ENCODE peak calls at places on chromosomes 2 and 18, in eight cellular contexts. One of them, this sample, is unnamed.

GRCh38 chr2:132547089-132547687 is 122.8 kb downstream of the LYPD1 start:
- DNase-seq in fibroblast of the conjunctiva: peak
- DNase-seq in cardiac fibroblast: peak
- DNase-seq in AG08396: peak
- DNase-seq in anterior cingulate cortex: peak
- DNase-seq in lower leg skin: peak
- DNase-seq in upper lobe of right lung: no peak
- DNase-seq in HEK293T: peak
- DNase-seq in this sample: peak

GRCh38 chr2:230758566-230759480 is 46.2 kb downstream of the CAB39 start:
- DNase-seq in fibroblast of the conjunctiva: peak
- DNase-seq in cardiac fibroblast: peak
- DNase-seq in AG08396: peak
- DNase-seq in anterior cingulate cortex: no peak
- DNase-seq in lower leg skin: no peak
- DNase-seq in upper lobe of right lung: no peak
- DNase-seq in HEK293T: no peak
- DNase-seq in this sample: peak

GRCh38 chr2:33924770-33925169 is 325.7 kb upstream of the FAM98A start:
- DNase-seq in fibroblast of the conjunctiva: no peak
- DNase-seq in cardiac fibroblast: no peak
- DNase-seq in AG08396: no peak
- DNase-seq in anterior cingulate cortex: no peak
- DNase-seq in lower leg skin: no peak
- DNase-seq in upper lobe of right lung: no peak
- DNase-seq in HEK293T: no peak
- DNase-seq in this sample: no peak

GRCh38 chr2:5409925-5410360 is 282.2 kb upstream of the SOX11 start:
- DNase-seq in fibroblast of the conjunctiva: no peak
- DNase-seq in cardiac fibroblast: no peak
- DNase-seq in AG08396: no peak
- DNase-seq in anterior cingulate cortex: no peak
- DNase-seq in lower leg skin: no peak
- DNase-seq in upper lobe of right lung: no peak
- DNase-seq in HEK293T: no peak
- DNase-seq in this sample: no peak

GRCh38 chr2:203730076-203730729 is 23.8 kb downstream of the CD28 start:
- DNase-seq in fibroblast of the conjunctiva: no peak
- DNase-seq in cardiac fibroblast: peak
- DNase-seq in AG08396: peak
- DNase-seq in anterior cingulate cortex: no peak
- DNase-seq in lower leg skin: no peak
- DNase-seq in upper lobe of right lung: no peak
- DNase-seq in HEK293T: no peak
- DNase-seq in this sample: peak

GRCh38 chr2:133438026-133438425 is 130.2 kb downstream of the NCKAP5 start:
- DNase-seq in fibroblast of the conjunctiva: no peak
- DNase-seq in cardiac fibroblast: no peak
- DNase-seq in AG08396: no peak
- DNase-seq in anterior cingulate cortex: no peak
- DNase-seq in lower leg skin: no peak
- DNase-seq in upper lobe of right lung: no peak
- DNase-seq in HEK293T: no peak
- DNase-seq in this sample: no peak

GRCh38 chr2:215727507-215728503 is 285.5 kb downstream of the MREG start:
- DNase-seq in fibroblast of the conjunctiva: peak
- DNase-seq in cardiac fibroblast: peak
- DNase-seq in AG08396: no peak
- DNase-seq in anterior cingulate cortex: no peak
- DNase-seq in lower leg skin: no peak
- DNase-seq in upper lobe of right lung: no peak
- DNase-seq in HEK293T: no peak
- DNase-seq in this sample: peak

GRCh38 chr2:164314148-164314547 is 307.1 kb downstream of the GRB14 start:
- DNase-seq in fibroblast of the conjunctiva: no peak
- DNase-seq in cardiac fibroblast: peak
- DNase-seq in AG08396: peak
- DNase-seq in anterior cingulate cortex: no peak
- DNase-seq in lower leg skin: no peak
- DNase-seq in upper lobe of right lung: no peak
- DNase-seq in HEK293T: peak
- DNase-seq in this sample: peak

GRCh38 chr2:128008089-128008672 is 19.7 kb downstream of the SAP130 start:
- DNase-seq in fibroblast of the conjunctiva: no peak
- DNase-seq in cardiac fibroblast: no peak
- DNase-seq in AG08396: no peak
- DNase-seq in anterior cingulate cortex: no peak
- DNase-seq in lower leg skin: no peak
- DNase-seq in upper lobe of right lung: no peak
- DNase-seq in HEK293T: no peak
- DNase-seq in this sample: no peak

GRCh38 chr2:107437265-107437664 is 389.4 kb upstream of the RGPD4 start:
- DNase-seq in fibroblast of the conjunctiva: no peak
- DNase-seq in cardiac fibroblast: no peak
- DNase-seq in AG08396: no peak
- DNase-seq in anterior cingulate cortex: no peak
- DNase-seq in lower leg skin: no peak
- DNase-seq in upper lobe of right lung: no peak
- DNase-seq in HEK293T: no peak
- DNase-seq in this sample: no peak

GRCh38 chr2:41267929-41268659 is 779.7 kb upstream of the PKDCC start:
- DNase-seq in fibroblast of the conjunctiva: no peak
- DNase-seq in cardiac fibroblast: no peak
- DNase-seq in AG08396: no peak
- DNase-seq in anterior cingulate cortex: no peak
- DNase-seq in lower leg skin: no peak
- DNase-seq in upper lobe of right lung: no peak
- DNase-seq in HEK293T: no peak
- DNase-seq in this sample: no peak

GRCh38 chr2:241051578-241052487 is 50.3 kb downstream of the MTERF4 start:
- DNase-seq in fibroblast of the conjunctiva: no peak
- DNase-seq in cardiac fibroblast: no peak
- DNase-seq in AG08396: no peak
- DNase-seq in anterior cingulate cortex: no peak
- DNase-seq in lower leg skin: peak
- DNase-seq in upper lobe of right lung: no peak
- DNase-seq in HEK293T: no peak
- DNase-seq in this sample: no peak

GRCh38 chr2:24026233-24026632 is 16.3 kb downstream of the MFSD2B start:
- DNase-seq in fibroblast of the conjunctiva: no peak
- DNase-seq in cardiac fibroblast: no peak
- DNase-seq in AG08396: no peak
- DNase-seq in anterior cingulate cortex: no peak
- DNase-seq in lower leg skin: no peak
- DNase-seq in upper lobe of right lung: no peak
- DNase-seq in HEK293T: no peak
- DNase-seq in this sample: no peak

GRCh38 chr2:147026664-147027278 is 818.1 kb upstream of the ACVR2A start:
- DNase-seq in fibroblast of the conjunctiva: no peak
- DNase-seq in cardiac fibroblast: peak
- DNase-seq in AG08396: peak
- DNase-seq in anterior cingulate cortex: no peak
- DNase-seq in lower leg skin: no peak
- DNase-seq in upper lobe of right lung: no peak
- DNase-seq in HEK293T: no peak
- DNase-seq in this sample: peak

GRCh38 chr2:166211079-166211478 is 83.3 kb upstream of the SCN1A start:
- DNase-seq in fibroblast of the conjunctiva: no peak
- DNase-seq in cardiac fibroblast: no peak
- DNase-seq in AG08396: no peak
- DNase-seq in anterior cingulate cortex: no peak
- DNase-seq in lower leg skin: no peak
- DNase-seq in upper lobe of right lung: no peak
- DNase-seq in HEK293T: no peak
- DNase-seq in this sample: no peak

GRCh38 chr2:68452168-68452890 is 14.8 kb downstream of the FBXO48 start:
- DNase-seq in fibroblast of the conjunctiva: no peak
- DNase-seq in cardiac fibroblast: no peak
- DNase-seq in AG08396: no peak
- DNase-seq in anterior cingulate cortex: no peak
- DNase-seq in lower leg skin: no peak
- DNase-seq in upper lobe of right lung: no peak
- DNase-seq in HEK293T: no peak
- DNase-seq in this sample: no peak

GRCh38 chr2:10331033-10331701 is 28.5 kb downstream of the HPCAL1 start:
- DNase-seq in fibroblast of the conjunctiva: peak
- DNase-seq in cardiac fibroblast: peak
- DNase-seq in AG08396: no peak
- DNase-seq in anterior cingulate cortex: no peak
- DNase-seq in lower leg skin: no peak
- DNase-seq in upper lobe of right lung: peak
- DNase-seq in HEK293T: no peak
- DNase-seq in this sample: peak

GRCh38 chr18:24342347-24342746 is 55.3 kb downstream of the OSBPL1A start:
- DNase-seq in fibroblast of the conjunctiva: no peak
- DNase-seq in cardiac fibroblast: peak
- DNase-seq in AG08396: no peak
- DNase-seq in anterior cingulate cortex: no peak
- DNase-seq in lower leg skin: no peak
- DNase-seq in upper lobe of right lung: no peak
- DNase-seq in HEK293T: no peak
- DNase-seq in this sample: peak

GRCh38 chr2:42795275-42795674 is 2.9 kb upstream of the HAAO start:
- DNase-seq in fibroblast of the conjunctiva: no peak
- DNase-seq in cardiac fibroblast: no peak
- DNase-seq in AG08396: no peak
- DNase-seq in anterior cingulate cortex: no peak
- DNase-seq in lower leg skin: no peak
- DNase-seq in upper lobe of right lung: no peak
- DNase-seq in HEK293T: no peak
- DNase-seq in this sample: no peak

GRCh38 chr2:230657462-230657861 is 55.2 kb upstream of the CAB39 start:
- DNase-seq in fibroblast of the conjunctiva: no peak
- DNase-seq in cardiac fibroblast: no peak
- DNase-seq in AG08396: no peak
- DNase-seq in anterior cingulate cortex: no peak
- DNase-seq in lower leg skin: no peak
- DNase-seq in upper lobe of right lung: no peak
- DNase-seq in HEK293T: no peak
- DNase-seq in this sample: no peak

GRCh38 chr18:75141166-75141565 is 67.8 kb downstream of the PTGR3 start:
- DNase-seq in fibroblast of the conjunctiva: no peak
- DNase-seq in cardiac fibroblast: no peak
- DNase-seq in AG08396: no peak
- DNase-seq in anterior cingulate cortex: no peak
- DNase-seq in lower leg skin: no peak
- DNase-seq in upper lobe of right lung: no peak
- DNase-seq in HEK293T: no peak
- DNase-seq in this sample: no peak

GRCh38 chr2:10497797-10498251 is 49.7 kb upstream of the ODC1 start:
- DNase-seq in fibroblast of the conjunctiva: peak
- DNase-seq in cardiac fibroblast: peak
- DNase-seq in AG08396: peak
- DNase-seq in anterior cingulate cortex: no peak
- DNase-seq in lower leg skin: peak
- DNase-seq in upper lobe of right lung: no peak
- DNase-seq in HEK293T: peak
- DNase-seq in this sample: peak

GRCh38 chr2:3968736-3969135 is 265.4 kb downstream of the DCDC2C start:
- DNase-seq in fibroblast of the conjunctiva: no peak
- DNase-seq in cardiac fibroblast: no peak
- DNase-seq in AG08396: no peak
- DNase-seq in anterior cingulate cortex: no peak
- DNase-seq in lower leg skin: no peak
- DNase-seq in upper lobe of right lung: no peak
- DNase-seq in HEK293T: no peak
- DNase-seq in this sample: no peak

GRCh38 chr18:71583291-71583690 is 960.9 kb downstream of the CBLN2 start:
- DNase-seq in fibroblast of the conjunctiva: no peak
- DNase-seq in cardiac fibroblast: peak
- DNase-seq in AG08396: no peak
- DNase-seq in anterior cingulate cortex: no peak
- DNase-seq in lower leg skin: no peak
- DNase-seq in upper lobe of right lung: no peak
- DNase-seq in HEK293T: no peak
- DNase-seq in this sample: peak

GRCh38 chr18:10560457-10561045 is 34.7 kb downstream of the NAPG start:
- DNase-seq in fibroblast of the conjunctiva: peak
- DNase-seq in cardiac fibroblast: peak
- DNase-seq in AG08396: peak
- DNase-seq in anterior cingulate cortex: peak
- DNase-seq in lower leg skin: peak
- DNase-seq in upper lobe of right lung: no peak
- DNase-seq in HEK293T: peak
- DNase-seq in this sample: peak

GRCh38 chr2:230773039-230773773 is 60.6 kb downstream of the CAB39 start:
- DNase-seq in fibroblast of the conjunctiva: no peak
- DNase-seq in cardiac fibroblast: no peak
- DNase-seq in AG08396: no peak
- DNase-seq in anterior cingulate cortex: no peak
- DNase-seq in lower leg skin: no peak
- DNase-seq in upper lobe of right lung: no peak
- DNase-seq in HEK293T: no peak
- DNase-seq in this sample: no peak

GRCh38 chr2:191927991-191928390 is 81.1 kb upstream of the CAVIN2 start:
- DNase-seq in fibroblast of the conjunctiva: peak
- DNase-seq in cardiac fibroblast: peak
- DNase-seq in AG08396: peak
- DNase-seq in anterior cingulate cortex: no peak
- DNase-seq in lower leg skin: no peak
- DNase-seq in upper lobe of right lung: no peak
- DNase-seq in HEK293T: no peak
- DNase-seq in this sample: peak

GRCh38 chr2:96116424-96116878 is at the start of gene ADRA2B:
- DNase-seq in fibroblast of the conjunctiva: no peak
- DNase-seq in cardiac fibroblast: no peak
- DNase-seq in AG08396: peak
- DNase-seq in anterior cingulate cortex: no peak
- DNase-seq in lower leg skin: no peak
- DNase-seq in upper lobe of right lung: peak
- DNase-seq in HEK293T: peak
- DNase-seq in this sample: no peak

GRCh38 chr2:241584446-241584845 is 25.9 kb downstream of the BOK start:
- DNase-seq in fibroblast of the conjunctiva: no peak
- DNase-seq in cardiac fibroblast: peak
- DNase-seq in AG08396: no peak
- DNase-seq in anterior cingulate cortex: no peak
- DNase-seq in lower leg skin: no peak
- DNase-seq in upper lobe of right lung: no peak
- DNase-seq in HEK293T: no peak
- DNase-seq in this sample: peak

GRCh38 chr2:73418343-73418742 is 32.7 kb downstream of the ALMS1 start:
- DNase-seq in fibroblast of the conjunctiva: peak
- DNase-seq in cardiac fibroblast: peak
- DNase-seq in AG08396: peak
- DNase-seq in anterior cingulate cortex: peak
- DNase-seq in lower leg skin: peak
- DNase-seq in upper lobe of right lung: peak
- DNase-seq in HEK293T: no peak
- DNase-seq in this sample: peak

GRCh38 chr2:157443795-157444642 is at the start of gene CYTIP:
- DNase-seq in fibroblast of the conjunctiva: no peak
- DNase-seq in cardiac fibroblast: no peak
- DNase-seq in AG08396: no peak
- DNase-seq in anterior cingulate cortex: no peak
- DNase-seq in lower leg skin: peak
- DNase-seq in upper lobe of right lung: peak
- DNase-seq in HEK293T: no peak
- DNase-seq in this sample: no peak

GRCh38 chr18:56702946-56703345 is 51.8 kb downstream of the WDR7 start:
- DNase-seq in fibroblast of the conjunctiva: peak
- DNase-seq in cardiac fibroblast: peak
- DNase-seq in AG08396: peak
- DNase-seq in anterior cingulate cortex: no peak
- DNase-seq in lower leg skin: no peak
- DNase-seq in upper lobe of right lung: no peak
- DNase-seq in HEK293T: peak
- DNase-seq in this sample: peak

GRCh38 chr2:121061633-121062032 is 223.4 kb downstream of the TFCP2L1 start:
- DNase-seq in fibroblast of the conjunctiva: no peak
- DNase-seq in cardiac fibroblast: no peak
- DNase-seq in AG08396: no peak
- DNase-seq in anterior cingulate cortex: no peak
- DNase-seq in lower leg skin: no peak
- DNase-seq in upper lobe of right lung: no peak
- DNase-seq in HEK293T: no peak
- DNase-seq in this sample: no peak

GRCh38 chr2:106745468-106745867 is 140.5 kb downstream of the ST6GAL2 start:
- DNase-seq in fibroblast of the conjunctiva: no peak
- DNase-seq in cardiac fibroblast: no peak
- DNase-seq in AG08396: no peak
- DNase-seq in anterior cingulate cortex: no peak
- DNase-seq in lower leg skin: no peak
- DNase-seq in upper lobe of right lung: no peak
- DNase-seq in HEK293T: no peak
- DNase-seq in this sample: no peak